ENCODE peak calls at places on chromosomes 11 and 22, in six cellular contexts. S, M, E, R, J and O are unnamed samples.

GRCh38 chr11:71568707-71569349 is 3.5 kb downstream of the KRTAP5-10 start:
- DNase-seq in R (no peak), J (peak; percentile 10), S (no peak), E (no peak), M (peak; percentile 16), O (no peak)

GRCh38 chr11:14500181-14500651 is 605 bp upstream of the COPB1 start:
- DNase-seq in S (peak; percentile 52), M (peak; percentile 80), E (peak; percentile 56), R (peak; percentile 61), J (peak; percentile 47), O (no peak)

GRCh38 chr22:46863794-46864193 is 101.3 kb downstream of the TBC1D22A start:
- DNase-seq in J (no peak), E (no peak), M (no peak), R (no peak), S (no peak), O (peak; percentile 23)

GRCh38 chr11:3723014-3723708 is 52.0 kb upstream of the CHRNA10 start:
- DNase-seq in E (no peak), R (peak; percentile 66), S (no peak), M (peak; percentile 98), J (peak; percentile 94), O (no peak)

GRCh38 chr11:3920148-3920852 is 64.8 kb downstream of the STIM1 start:
- DNase-seq in M (peak; percentile 74), J (peak; percentile 42), E (peak; percentile 31), R (peak; percentile 18), S (no peak), O (no peak)

GRCh38 chr11:110452720-110453119 is 23.0 kb downstream of the FDX1 start:
- DNase-seq in E (no peak), R (no peak), M (no peak), J (no peak), S (no peak), O (no peak)

GRCh38 chr22:19120829-19121630 is 1.2 kb downstream of the DGCR2 start:
- DNase-seq in R (peak; percentile 74), M (peak; percentile 41), J (peak; percentile 28), E (peak; percentile 65), S (no peak), O (no peak)

GRCh38 chr11:44351898-44352498 is 42.1 kb upstream of the ALX4 start:
- DNase-seq in E (no peak), S (no peak), R (no peak), J (no peak), M (peak; percentile 16), O (no peak)

GRCh38 chr22:20299736-20300136 is 20.1 kb downstream of the DGCR6L start:
- DNase-seq in M (no peak), J (no peak), S (no peak), R (no peak), E (no peak), O (no peak)

GRCh38 chr22:20194681-20195593 is 44.1 kb upstream of the CCDC188 start:
- DNase-seq in S (no peak), M (no peak), J (no peak), R (no peak), E (no peak), O (no peak)

GRCh38 chr22:42959472-42960145 is 55.3 kb downstream of the PACSIN2 start:
- DNase-seq in S (no peak), J (peak; percentile 94), M (peak; percentile 98), E (peak; percentile 77), R (peak; percentile 56), O (no peak)

GRCh38 chr11:61952882-61953281 is 2.7 kb downstream of the BEST1 start:
- DNase-seq in R (no peak), S (no peak), J (no peak), E (no peak), M (no peak), O (no peak)

GRCh38 chr11:98153752-98154151 is 867.0 kb upstream of the CNTN5 start:
- DNase-seq in R (no peak), E (no peak), J (no peak), S (no peak), M (no peak), O (no peak)

GRCh38 chr11:46331653-46331984 is 15.6 kb upstream of the DGKZ start:
- DNase-seq in J (no peak), R (no peak), M (no peak), S (no peak), E (no peak), O (no peak)

GRCh38 chr11:210122-210802 is 2.8 kb downstream of the RIC8A start:
- DNase-seq in M (peak; percentile 89), E (no peak), S (no peak), R (peak; percentile 64), J (peak; percentile 77), O (no peak)

DNA sequence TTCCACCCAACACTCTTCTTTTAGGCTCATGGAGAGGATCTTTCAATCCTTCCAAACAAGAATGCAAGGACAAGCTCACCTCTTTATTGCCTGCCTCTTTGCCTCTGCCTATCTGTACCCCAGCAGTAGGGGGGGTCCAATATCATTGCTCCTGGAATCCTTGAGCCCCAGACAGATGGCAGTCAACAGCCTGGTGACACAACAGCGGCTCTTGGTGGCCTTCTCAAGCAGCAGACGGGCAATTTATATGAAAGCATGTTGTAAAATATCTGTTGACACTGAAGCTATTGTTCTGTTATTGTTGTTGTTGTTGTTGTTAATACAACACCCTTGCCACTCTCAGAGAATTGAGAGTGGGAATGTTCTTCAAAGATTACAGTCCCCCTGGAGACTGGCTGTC is 480.0 kb upstream of the CADM1 start:
- DNase-seq in J (no peak), E (no peak), S (no peak), M (no peak), R (no peak), O (no peak)
- TF ChIP-seq CTCF in J (no peak), E (no peak), S (no peak), M (no peak), R (no peak), O (no peak)

GRCh38 chr11:116732740-116733385 is 39.9 kb downstream of the BUD13 start:
- DNase-seq in S (peak; percentile 86), J (peak; percentile 65), E (peak; percentile 56), M (peak; percentile 84), R (peak; percentile 82), O (no peak)

GRCh38 chr11:116733959-116734517 is 38.7 kb downstream of the BUD13 start:
- DNase-seq in M (no peak), R (no peak), J (no peak), S (no peak), E (no peak), O (no peak)

GRCh38 chr11:116733386-116733755 is 39.4 kb downstream of the BUD13 start:
- DNase-seq in J (no peak), M (no peak), S (no peak), E (no peak), R (no peak), O (no peak)

GRCh38 chr11:116738975-116739374 is 33.8 kb downstream of the BUD13 start:
- DNase-seq in S (no peak), R (no peak), E (no peak), J (no peak), M (no peak), O (peak; percentile 34)

GRCh38 chr11:116736763-116737162 is 36.0 kb downstream of the BUD13 start:
- DNase-seq in J (no peak), E (no peak), M (no peak), S (no peak), R (no peak), O (no peak)
- TF ChIP-seq CTCF in J (peak; percentile 11), E (no peak), M (no peak), S (no peak), R (no peak), O (no peak)

GRCh38 chr11:73236205-73236765 is 18.2 kb downstream of the P2RY2 start:
- DNase-seq in M (no peak), R (no peak), S (no peak), E (no peak), J (no peak), O (no peak)

GRCh38 chr11:73237471-73238290 is 19.6 kb downstream of the P2RY2 start:
- DNase-seq in S (no peak), M (peak; percentile 43), R (no peak), E (no peak), J (peak; percentile 30), O (no peak)

GRCh38 chr11:73235236-73235786 is 17.2 kb downstream of the P2RY2 start:
- DNase-seq in R (no peak), M (no peak), S (no peak), E (no peak), J (no peak), O (no peak)

GRCh38 chr11:73239111-73239521 is 21.0 kb downstream of the P2RY2 start:
- DNase-seq in E (no peak), M (no peak), S (no peak), R (no peak), J (no peak), O (no peak)

DNA sequence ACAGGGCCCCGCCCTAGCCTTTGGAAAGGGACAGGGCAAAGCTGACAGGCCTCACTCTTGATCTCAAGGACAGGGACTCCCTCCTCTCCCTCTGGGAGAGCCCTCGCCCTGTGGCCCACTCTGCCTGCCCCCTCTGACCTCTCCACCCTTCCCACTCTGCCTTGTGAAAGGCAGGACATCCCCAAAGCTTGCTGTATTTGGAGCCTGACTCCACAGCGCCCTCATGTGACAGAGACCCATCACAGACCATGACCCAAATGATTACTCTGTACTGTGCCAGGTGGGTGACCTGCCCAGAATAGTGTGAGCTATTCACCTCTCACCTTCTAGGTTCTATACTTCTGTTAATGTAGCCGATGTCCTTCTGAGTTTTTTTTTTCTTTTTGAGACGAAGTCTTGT is 18.8 kb downstream of the P2RY2 start:
- DNase-seq in J (no peak), S (peak; percentile 82), M (peak; percentile 55), E (peak; percentile 56), R (peak; percentile 44), O (no peak)
- TF ChIP-seq CTCF in J (peak; percentile 79), S (peak; percentile 73), M (peak; percentile 78), E (peak; percentile 38), R (peak; percentile 30), O (peak; percentile 49)

GRCh38 chr22:24118689-24119384 is 62.5 kb upstream of the SUSD2 start:
- DNase-seq in R (no peak), J (no peak), E (no peak), S (no peak), M (no peak), O (no peak)

GRCh38 chr22:24120029-24120428 is 61.3 kb upstream of the SUSD2 start:
- DNase-seq in R (no peak), S (no peak), J (no peak), E (no peak), M (no peak), O (no peak)

GRCh38 chr22:24119476-24119875 is 61.8 kb upstream of the SUSD2 start:
- DNase-seq in R (no peak), M (no peak), E (no peak), J (no peak), S (no peak), O (no peak)

GRCh38 chr22:24115247-24116207 is 65.8 kb upstream of the SUSD2 start:
- DNase-seq in E (no peak), S (no peak), J (no peak), R (no peak), M (no peak), O (no peak)

DNA sequence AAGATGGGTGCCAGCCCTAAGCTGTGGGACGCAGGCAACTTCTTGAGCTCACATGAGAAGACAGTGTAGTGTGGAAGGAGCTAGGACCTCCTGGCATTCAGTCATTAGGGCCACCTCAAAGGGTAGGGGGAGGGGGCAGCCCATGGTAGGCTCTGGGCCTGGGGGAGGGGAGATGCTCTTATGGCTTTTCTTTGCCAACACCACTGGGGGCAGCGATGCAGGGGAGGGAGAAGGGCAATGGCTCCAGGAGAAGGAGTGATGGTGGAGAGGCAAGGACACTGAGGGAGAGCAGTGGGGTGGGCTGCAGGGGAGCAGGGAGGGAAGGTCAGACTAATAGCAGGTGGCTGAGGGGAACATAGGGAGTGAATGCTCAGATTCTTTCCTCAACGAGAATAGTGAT is 63.3 kb upstream of the SUSD2 start:
- DNase-seq in J (no peak), S (no peak), R (no peak), M (no peak), E (peak; percentile 15), O (no peak)
- TF ChIP-seq CTCF in J (peak; percentile 17), S (no peak), R (no peak), M (no peak), E (no peak), O (peak; percentile 8)